ENCODE peak calls at places on chromosomes 11 and 22, in seven cellular contexts. D is H9, N is mesendoderm, J is neuronal stem cell, H is mesenchymal stem cell, A is IMR-90, F is H1. M is an unnamed sample.

GRCh38 chr22:41532908-41533825 is 11.1 kb downstream of the POLR3H start:
- DNase-seq in D (peak), N (peak), J (peak), H (peak), A (peak), F (peak), M (peak)

GRCh38 chr11:19164230-19164855 is 37.4 kb downstream of the CSRP3 start:
- DNase-seq in D (no peak), N (no peak), J (no peak), H (no peak), A (no peak), F (no peak), M (no peak)

GRCh38 chr22:17489101-17489500 is 74.2 kb upstream of the SLC25A18 start:
- DNase-seq in D (no peak), N (no peak), J (no peak), H (no peak), A (no peak), F (no peak), M (no peak)

GRCh38 chr11:72769680-72770079 is 17.5 kb upstream of the ARAP1 start:
- DNase-seq in D (no peak), N (no peak), J (no peak), H (no peak), A (peak), F (no peak), M (no peak)

GRCh38 chr22:25488244-25489020 is 76.0 kb upstream of the GRK3 start:
- DNase-seq in D (no peak), N (no peak), J (no peak), H (peak), A (peak), F (no peak), M (no peak)

GRCh38 chr11:121535122-121535796 is 82.5 kb upstream of the SORL1-AS1 start:
- DNase-seq in D (no peak), N (no peak), J (no peak), H (no peak), A (peak), F (no peak), M (no peak)

GRCh38 chr11:61495801-61496601 is 12.5 kb upstream of the LRRC10B start:
- DNase-seq in D (no peak), N (no peak), J (no peak), H (no peak), A (peak), F (no peak), M (no peak)

GRCh38 chr22:40107244-40107643 is 70.5 kb upstream of the TNRC6B start:
- DNase-seq in D (no peak), N (no peak), J (no peak), H (peak), A (no peak), F (no peak), M (no peak)

GRCh38 chr11:43582024-43582836 is 98.3 kb upstream of the HSD17B12 start:
- DNase-seq in D (no peak), N (no peak), J (no peak), H (no peak), A (no peak), F (peak), M (no peak)

GRCh38 chr22:31400023-31400397 is 606 bp downstream of the DRG1 start:
- DNase-seq in D (no peak), N (peak), J (peak), H (peak), A (peak), F (no peak), M (no peak)

GRCh38 chr11:71080239-71081097 is 171.9 kb downstream of the SHANK2 start:
- DNase-seq in D (peak), N (peak), J (peak), H (peak), A (peak), F (peak), M (peak)

GRCh38 chr22:29225422-29226090 is 19.9 kb downstream of the EMID1 start:
- DNase-seq in D (no peak), N (no peak), J (no peak), H (peak), A (peak), F (no peak), M (no peak)

GRCh38 chr11:33633251-33634003 is 67.2 kb downstream of the C11orf91 start:
- DNase-seq in D (peak), N (peak), J (no peak), H (peak), A (peak), F (no peak), M (peak)

GRCh38 chr22:36585841-36586240 is 56.9 kb upstream of the EIF3D start:
- DNase-seq in D (peak), N (peak), J (no peak), H (no peak), A (peak), F (no peak), M (peak)

GRCh38 chr11:34150494-34151151 is 45.2 kb downstream of the NAT10 start:
- DNase-seq in D (no peak), N (no peak), J (no peak), H (no peak), A (no peak), F (no peak), M (no peak)

GRCh38 chr11:17572791-17573460 is 25.9 kb downstream of the OTOG start:
- DNase-seq in D (peak), N (no peak), J (no peak), H (no peak), A (no peak), F (no peak), M (no peak)

GRCh38 chr11:74838188-74838587 is 89.5 kb downstream of the RNF169 start:
- DNase-seq in D (no peak), N (no peak), J (no peak), H (peak), A (peak), F (no peak), M (peak)

GRCh38 chr22:17578129-17578754 is 14.9 kb downstream of the SLC25A18 start:
- DNase-seq in D (no peak), N (no peak), J (no peak), H (peak), A (peak), F (no peak), M (no peak)

GRCh38 chr11:24635588-24636290 is 138.9 kb downstream of the LUZP2 start:
- DNase-seq in D (no peak), N (no peak), J (no peak), H (peak), A (peak), F (no peak), M (no peak)

GRCh38 chr22:44975444-44976262 is 34.2 kb downstream of the PHF21B start:
- DNase-seq in D (peak), N (peak), J (peak), H (peak), A (peak), F (peak), M (peak)

GRCh38 chr11:128889657-128890213 is 1.4 kb upstream of the KCNJ5 start:
- DNase-seq in D (no peak), N (no peak), J (no peak), H (no peak), A (no peak), F (no peak), M (no peak)

GRCh38 chr22:47553436-47553835 is 791.0 kb downstream of the TBC1D22A start:
- DNase-seq in D (no peak), N (no peak), J (no peak), H (no peak), A (no peak), F (no peak), M (no peak)

GRCh38 chr22:18035740-18036139 is 11.4 kb upstream of the MICAL3 start:
- DNase-seq in D (peak), N (no peak), J (no peak), H (no peak), A (peak), F (no peak), M (peak)

GRCh38 chr22:41833369-41834004 is 582 bp downstream of the SREBF2 start:
- DNase-seq in D (no peak), N (no peak), J (no peak), H (peak), A (no peak), F (peak), M (no peak)

GRCh38 chr11:70660059-70660888 is 261.9 kb downstream of the CTTN start:
- DNase-seq in D (no peak), N (no peak), J (no peak), H (no peak), A (no peak), F (no peak), M (no peak)

GRCh38 chr11:71962428-71963038 is 33.7 kb downstream of the RNF121 start:
- DNase-seq in D (no peak), N (no peak), J (no peak), H (peak), A (peak), F (no peak), M (no peak)

GRCh38 chr11:73578786-73579185 is 19.1 kb downstream of the FAM168A start:
- DNase-seq in D (no peak), N (no peak), J (no peak), H (no peak), A (no peak), F (no peak), M (no peak)

GRCh38 chr11:45593992-45594391 is 71.4 kb downstream of the CHST1 start:
- DNase-seq in D (no peak), N (peak), J (no peak), H (no peak), A (no peak), F (no peak), M (no peak)

GRCh38 chr11:4658629-4659453 is 15.1 kb downstream of the OR51E1 start:
- DNase-seq in D (no peak), N (peak), J (no peak), H (no peak), A (peak), F (no peak), M (no peak)

GRCh38 chr11:59000007-59000406 is 60.7 kb downstream of the GLYATL1 start:
- DNase-seq in D (no peak), N (no peak), J (no peak), H (no peak), A (no peak), F (no peak), M (no peak)

GRCh38 chr11:10763766-10764165 is 12.7 kb downstream of the CTR9 start:
- DNase-seq in D (no peak), N (no peak), J (no peak), H (no peak), A (no peak), F (no peak), M (no peak)

GRCh38 chr11:10761085-10761698 is 10.1 kb downstream of the CTR9 start:
- DNase-seq in D (no peak), N (no peak), J (no peak), H (no peak), A (no peak), F (no peak), M (no peak)

GRCh38 chr11:10762185-10762584 is 11.1 kb downstream of the CTR9 start:
- DNase-seq in D (no peak), N (no peak), J (no peak), H (no peak), A (no peak), F (no peak), M (no peak)

GRCh38 chr11:10764412-10764811 is 13.4 kb downstream of the CTR9 start:
- DNase-seq in D (no peak), N (no peak), J (no peak), H (no peak), A (no peak), F (no peak), M (no peak)

GRCh38 chr11:10762913-10763421 is 11.9 kb downstream of the CTR9 start:
- DNase-seq in D (no peak), N (no peak), J (no peak), H (no peak), A (no peak), F (no peak), M (no peak)
- H3K4ac ChIP-seq in D (no peak), N (no peak), J (no peak), H (no peak), A (no peak), F (no peak), M (no peak)

GRCh38 chr11:65432133-65432650 is 9.6 kb downstream of the NEAT1 start:
- DNase-seq in D (no peak), N (no peak), J (no peak), H (peak), A (peak), F (no peak), M (peak)
- H3K4ac ChIP-seq in D (no peak), N (no peak), J (no peak), H (no peak), A (no peak), F (no peak), M (no peak)

GRCh38 chr22:24121938-24122337 is 59.3 kb upstream of the SUSD2 start:
- DNase-seq in D (no peak), N (no peak), J (no peak), H (no peak), A (no peak), F (no peak), M (no peak)

GRCh38 chr22:24120029-24120428 is 61.3 kb upstream of the SUSD2 start:
- DNase-seq in D (no peak), N (no peak), J (no peak), H (no peak), A (no peak), F (no peak), M (no peak)

GRCh38 chr22:24119476-24119875 is 61.8 kb upstream of the SUSD2 start:
- DNase-seq in D (no peak), N (no peak), J (no peak), H (no peak), A (no peak), F (no peak), M (no peak)

GRCh38 chr22:24117942-24118341 is 63.3 kb upstream of the SUSD2 start:
- DNase-seq in D (peak), N (peak), J (no peak), H (no peak), A (no peak), F (peak), M (no peak)

DNA sequence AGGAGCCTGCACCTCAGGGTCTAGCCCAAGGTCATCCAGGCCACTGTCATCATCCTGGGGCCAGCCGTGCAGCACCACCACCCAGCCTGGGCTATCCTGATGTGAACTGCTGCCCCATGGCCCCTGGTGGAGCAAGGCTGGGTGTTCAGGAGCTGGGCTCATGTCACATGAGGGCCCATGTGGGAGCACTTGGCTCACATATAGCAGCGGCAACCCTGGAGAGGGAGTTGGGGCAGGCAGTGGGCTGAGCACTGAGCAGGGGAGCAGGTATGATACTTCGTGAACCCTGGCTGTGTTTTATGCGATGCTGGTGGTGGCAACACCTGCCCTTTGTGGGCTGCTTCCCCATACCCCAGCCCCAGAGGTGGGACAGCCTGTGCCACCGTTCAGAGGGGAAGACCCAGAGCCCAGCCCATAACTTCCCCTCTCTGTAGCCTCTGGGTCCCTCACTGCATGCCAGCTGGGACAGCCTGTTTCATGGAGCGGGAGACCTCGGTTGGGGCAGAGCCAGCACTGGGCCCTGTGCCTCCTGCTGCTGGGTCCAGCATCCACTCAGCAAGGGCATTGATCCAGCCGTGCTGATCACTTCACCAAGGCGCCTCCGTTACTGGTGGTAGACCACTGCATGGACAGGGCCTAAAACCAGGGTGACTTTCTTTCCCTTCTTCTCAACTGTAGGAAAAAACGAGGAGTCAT is 62.5 kb upstream of the SUSD2 start:
- DNase-seq in D (no peak), N (no peak), J (no peak), H (no peak), A (no peak), F (no peak), M (no peak)
- H3K4ac ChIP-seq in D (no peak), N (no peak), J (no peak), H (no peak), A (no peak), F (no peak), M (no peak)

GRCh38 chr11:126945319-126945718 is 55.3 kb downstream of the KIRREL3 start:
- DNase-seq in D (peak), N (peak), J (no peak), H (no peak), A (no peak), F (no peak), M (peak)

GRCh38 chr11:126943319-126943718 is 57.3 kb downstream of the KIRREL3 start:
- DNase-seq in D (no peak), N (no peak), J (no peak), H (no peak), A (no peak), F (no peak), M (no peak)

GRCh38 chr11:126942146-126942545 is 58.4 kb downstream of the KIRREL3 start:
- DNase-seq in D (no peak), N (no peak), J (no peak), H (no peak), A (no peak), F (no peak), M (no peak)

GRCh38 chr11:126938718-126939117 is 61.9 kb downstream of the KIRREL3 start:
- DNase-seq in D (no peak), N (no peak), J (no peak), H (no peak), A (no peak), F (no peak), M (no peak)

GRCh38 chr11:126939552-126939951 is 61.0 kb downstream of the KIRREL3 start:
- DNase-seq in D (no peak), N (no peak), J (no peak), H (no peak), A (no peak), F (no peak), M (no peak)
- H3K4ac ChIP-seq in D (no peak), N (no peak), J (no peak), H (no peak), A (no peak), F (no peak), M (no peak)

DNA sequence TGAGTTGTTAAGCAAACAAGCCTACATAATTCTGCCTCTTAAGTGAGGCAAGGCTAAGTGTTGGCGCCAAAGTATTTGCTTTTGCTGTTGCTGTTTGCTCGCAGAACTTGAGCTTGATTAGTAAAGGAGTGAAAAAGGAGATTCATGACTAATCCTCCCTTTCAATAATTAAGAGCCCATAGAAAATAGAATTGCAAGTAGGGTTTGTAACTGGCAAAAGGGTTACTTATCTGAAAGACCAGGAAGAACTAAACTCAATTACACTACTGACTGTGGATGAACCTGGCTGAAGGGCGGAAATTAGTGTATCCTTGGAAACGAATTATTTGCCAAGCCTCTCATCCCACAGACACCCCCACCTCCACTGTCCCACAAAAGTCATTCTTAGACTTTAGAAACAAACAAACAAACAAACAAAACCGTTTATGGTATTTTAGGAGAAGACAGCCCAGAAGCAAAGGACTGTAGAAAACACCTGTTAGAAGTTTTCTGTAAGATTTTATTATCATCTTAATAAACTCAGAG is 404 bp upstream of the EXPH5 start:
- DNase-seq in D (no peak), N (no peak), J (no peak), H (no peak), A (no peak), F (no peak), M (no peak)
- H3K4ac ChIP-seq in D (no peak), N (no peak), J (no peak), H (no peak), A (no peak), F (no peak), M (no peak)

M was measured in trophoblast cell.